ENCODE peak calls at places on chromosomes 1 and 21, in nine cellular contexts. One of them, this sample, is unnamed.

GRCh38 chr1:208051651-208052050 is 140.7 kb upstream of the CD34 start:
- DNase-seq in CD4-positive, alpha-beta T cell: no peak
- DNase-seq in GM23248: no peak
- DNase-seq in lower leg skin: no peak
- DNase-seq in activated T-helper 1 cell treated with Interleukin-2 at 50 U/mL for 16 hours: no peak
- DNase-seq in NCI-H345: no peak
- DNase-seq in lower lobe of right lung: no peak
- DNase-seq in activated CD8-positive, alpha-beta memory T cell treated with anti-CD3 and anti-CD28 coated beads for 24 hours: no peak
- DNase-seq in caudate nucleus: no peak
- DNase-seq in this sample: no peak

GRCh38 chr1:239505094-239505493 is 118.7 kb downstream of the CHRM3 start:
- DNase-seq in CD4-positive, alpha-beta T cell: no peak
- DNase-seq in GM23248: no peak
- DNase-seq in lower leg skin: no peak
- DNase-seq in activated T-helper 1 cell treated with Interleukin-2 at 50 U/mL for 16 hours: no peak
- DNase-seq in NCI-H345: no peak
- DNase-seq in lower lobe of right lung: no peak
- DNase-seq in activated CD8-positive, alpha-beta memory T cell treated with anti-CD3 and anti-CD28 coated beads for 24 hours: no peak
- DNase-seq in caudate nucleus: no peak
- DNase-seq in this sample: no peak

GRCh38 chr1:229434005-229434640 is at the start of gene ACTA1:
- DNase-seq in CD4-positive, alpha-beta T cell: no peak
- DNase-seq in GM23248: no peak
- DNase-seq in lower leg skin: no peak
- DNase-seq in activated T-helper 1 cell treated with Interleukin-2 at 50 U/mL for 16 hours: no peak
- DNase-seq in NCI-H345: no peak
- DNase-seq in lower lobe of right lung: no peak
- DNase-seq in activated CD8-positive, alpha-beta memory T cell treated with anti-CD3 and anti-CD28 coated beads for 24 hours: no peak
- DNase-seq in caudate nucleus: no peak
- DNase-seq in this sample: no peak

GRCh38 chr1:12095822-12096263 is 32.7 kb downstream of the TNFRSF8 start:
- DNase-seq in CD4-positive, alpha-beta T cell: no peak
- DNase-seq in GM23248: peak
- DNase-seq in lower leg skin: no peak
- DNase-seq in activated T-helper 1 cell treated with Interleukin-2 at 50 U/mL for 16 hours: no peak
- DNase-seq in NCI-H345: no peak
- DNase-seq in lower lobe of right lung: no peak
- DNase-seq in activated CD8-positive, alpha-beta memory T cell treated with anti-CD3 and anti-CD28 coated beads for 24 hours: no peak
- DNase-seq in caudate nucleus: no peak
- DNase-seq in this sample: peak

GRCh38 chr1:1906185-1907097 is 8.6 kb upstream of the CALML6 start:
- DNase-seq in CD4-positive, alpha-beta T cell: peak
- DNase-seq in GM23248: peak
- DNase-seq in lower leg skin: peak
- DNase-seq in activated T-helper 1 cell treated with Interleukin-2 at 50 U/mL for 16 hours: peak
- DNase-seq in NCI-H345: peak
- DNase-seq in lower lobe of right lung: peak
- DNase-seq in activated CD8-positive, alpha-beta memory T cell treated with anti-CD3 and anti-CD28 coated beads for 24 hours: peak
- DNase-seq in caudate nucleus: peak
- DNase-seq in this sample: peak

GRCh38 chr1:110746644-110747259 is 72.0 kb upstream of the KCNA3 start:
- DNase-seq in CD4-positive, alpha-beta T cell: peak
- DNase-seq in GM23248: peak
- DNase-seq in lower leg skin: no peak
- DNase-seq in activated T-helper 1 cell treated with Interleukin-2 at 50 U/mL for 16 hours: peak
- DNase-seq in NCI-H345: no peak
- DNase-seq in lower lobe of right lung: peak
- DNase-seq in activated CD8-positive, alpha-beta memory T cell treated with anti-CD3 and anti-CD28 coated beads for 24 hours: peak
- DNase-seq in caudate nucleus: no peak
- DNase-seq in this sample: no peak

GRCh38 chr1:5994713-5995621 is 2.7 kb upstream of the NPHP4 start:
- DNase-seq in CD4-positive, alpha-beta T cell: peak
- DNase-seq in GM23248: no peak
- DNase-seq in lower leg skin: no peak
- DNase-seq in activated T-helper 1 cell treated with Interleukin-2 at 50 U/mL for 16 hours: peak
- DNase-seq in NCI-H345: no peak
- DNase-seq in lower lobe of right lung: peak
- DNase-seq in activated CD8-positive, alpha-beta memory T cell treated with anti-CD3 and anti-CD28 coated beads for 24 hours: peak
- DNase-seq in caudate nucleus: no peak
- DNase-seq in this sample: peak

GRCh38 chr1:173715538-173715844 is 710 bp downstream of the KLHL20 start:
- DNase-seq in CD4-positive, alpha-beta T cell: no peak
- DNase-seq in GM23248: no peak
- DNase-seq in lower leg skin: no peak
- DNase-seq in activated T-helper 1 cell treated with Interleukin-2 at 50 U/mL for 16 hours: no peak
- DNase-seq in NCI-H345: no peak
- DNase-seq in lower lobe of right lung: no peak
- DNase-seq in activated CD8-positive, alpha-beta memory T cell treated with anti-CD3 and anti-CD28 coated beads for 24 hours: no peak
- DNase-seq in caudate nucleus: no peak
- DNase-seq in this sample: no peak

GRCh38 chr1:162687870-162688269 is 55.6 kb downstream of the DDR2 start:
- DNase-seq in CD4-positive, alpha-beta T cell: no peak
- DNase-seq in GM23248: peak
- DNase-seq in lower leg skin: no peak
- DNase-seq in activated T-helper 1 cell treated with Interleukin-2 at 50 U/mL for 16 hours: no peak
- DNase-seq in NCI-H345: no peak
- DNase-seq in lower lobe of right lung: no peak
- DNase-seq in activated CD8-positive, alpha-beta memory T cell treated with anti-CD3 and anti-CD28 coated beads for 24 hours: no peak
- DNase-seq in caudate nucleus: no peak
- DNase-seq in this sample: no peak

GRCh38 chr21:31908106-31909031 is 35.5 kb downstream of the HUNK start:
- DNase-seq in CD4-positive, alpha-beta T cell: no peak
- DNase-seq in GM23248: peak
- DNase-seq in lower leg skin: peak
- DNase-seq in activated T-helper 1 cell treated with Interleukin-2 at 50 U/mL for 16 hours: no peak
- DNase-seq in NCI-H345: no peak
- DNase-seq in lower lobe of right lung: no peak
- DNase-seq in activated CD8-positive, alpha-beta memory T cell treated with anti-CD3 and anti-CD28 coated beads for 24 hours: no peak
- DNase-seq in caudate nucleus: no peak
- DNase-seq in this sample: no peak

GRCh38 chr1:210531475-210532222 is 202.9 kb downstream of the HHAT start:
- DNase-seq in CD4-positive, alpha-beta T cell: no peak
- DNase-seq in GM23248: no peak
- DNase-seq in lower leg skin: no peak
- DNase-seq in activated T-helper 1 cell treated with Interleukin-2 at 50 U/mL for 16 hours: no peak
- DNase-seq in NCI-H345: no peak
- DNase-seq in lower lobe of right lung: no peak
- DNase-seq in activated CD8-positive, alpha-beta memory T cell treated with anti-CD3 and anti-CD28 coated beads for 24 hours: no peak
- DNase-seq in caudate nucleus: no peak
- DNase-seq in this sample: no peak

GRCh38 chr1:154398141-154398540 is 7.0 kb upstream of the IL6R start:
- DNase-seq in CD4-positive, alpha-beta T cell: no peak
- DNase-seq in GM23248: no peak
- DNase-seq in lower leg skin: peak
- DNase-seq in activated T-helper 1 cell treated with Interleukin-2 at 50 U/mL for 16 hours: no peak
- DNase-seq in NCI-H345: no peak
- DNase-seq in lower lobe of right lung: no peak
- DNase-seq in activated CD8-positive, alpha-beta memory T cell treated with anti-CD3 and anti-CD28 coated beads for 24 hours: no peak
- DNase-seq in caudate nucleus: no peak
- DNase-seq in this sample: no peak

GRCh38 chr1:174206148-174206826 is 47.0 kb downstream of the RABGAP1L start:
- DNase-seq in CD4-positive, alpha-beta T cell: no peak
- DNase-seq in GM23248: peak
- DNase-seq in lower leg skin: no peak
- DNase-seq in activated T-helper 1 cell treated with Interleukin-2 at 50 U/mL for 16 hours: no peak
- DNase-seq in NCI-H345: no peak
- DNase-seq in lower lobe of right lung: no peak
- DNase-seq in activated CD8-positive, alpha-beta memory T cell treated with anti-CD3 and anti-CD28 coated beads for 24 hours: no peak
- DNase-seq in caudate nucleus: no peak
- DNase-seq in this sample: no peak